ENCODE peak calls at places on chromosomes 7 and 10, in eight cellular contexts. H, S, C, W, A, J, D and K are unnamed samples.

GRCh38 chr7:64180989-64181388 is 26.0 kb upstream of the ZNF735 start:
- DNase-seq in H (no peak), S (no peak), C (no peak), W (no peak), A (peak; percentile 5), J (no peak), D (peak; percentile 42), K (no peak)

GRCh38 chr7:76131872-76132271 is 69.8 kb upstream of the SRRM3 start:
- DNase-seq in H (no peak), S (no peak), C (no peak), W (no peak), A (no peak), J (no peak), D (no peak), K (no peak)

GRCh38 chr7:28400838-28401360 is 11.4 kb upstream of the CREB5 start:
- DNase-seq in H (no peak), S (no peak), C (no peak), W (no peak), A (no peak), J (no peak), D (no peak), K (no peak)

GRCh38 chr7:41385996-41386395 is 316.9 kb downstream of the INHBA start:
- DNase-seq in H (no peak), S (no peak), C (peak; percentile 2), W (no peak), A (no peak), J (no peak), D (no peak), K (no peak)

GRCh38 chr7:24831240-24831639 is 74.0 kb upstream of the GSDME start:
- DNase-seq in H (no peak), S (no peak), C (peak; percentile 68), W (no peak), A (peak; percentile 39), J (no peak), D (no peak), K (no peak)

GRCh38 chr10:35191523-35191922 is 64.9 kb downstream of the CREM start:
- DNase-seq in H (no peak), S (no peak), C (peak; percentile 47), W (no peak), A (peak; percentile 28), J (no peak), D (no peak), K (no peak)

GRCh38 chr7:77326131-77326530 is 90.0 kb downstream of the GSAP start:
- DNase-seq in H (no peak), S (no peak), C (peak; percentile 59), W (no peak), A (peak; percentile 58), J (no peak), D (no peak), K (no peak)

GRCh38 chr10:114471906-114472873 is 67.9 kb upstream of the AFAP1L2 start:
- DNase-seq in H (no peak), S (no peak), C (no peak), W (peak; percentile 23), A (no peak), J (no peak), D (no peak), K (peak; percentile 91)

GRCh38 chr10:34756584-34756983 is 58.5 kb downstream of the PARD3 start:
- DNase-seq in H (no peak), S (no peak), C (no peak), W (no peak), A (no peak), J (no peak), D (no peak), K (no peak)

GRCh38 chr7:54960517-54960916 is 58.3 kb upstream of the EGFR start:
- DNase-seq in H (no peak), S (no peak), C (peak; percentile 61), W (no peak), A (peak; percentile 16), J (no peak), D (no peak), K (no peak)

GRCh38 chr10:48625013-48625412 is 20.1 kb upstream of the ARHGAP22 start:
- DNase-seq in H (no peak), S (no peak), C (peak; percentile 75), W (no peak), A (peak; percentile 53), J (no peak), D (no peak), K (no peak)

GRCh38 chr10:13520194-13520593 is 8.6 kb downstream of the BEND7 start:
- DNase-seq in H (no peak), S (no peak), C (no peak), W (no peak), A (no peak), J (no peak), D (no peak), K (no peak)

GRCh38 chr7:15839415-15840100 is 153.1 kb upstream of the MEOX2 start:
- DNase-seq in H (peak; percentile 69), S (no peak), C (no peak), W (no peak), A (peak; percentile 49), J (no peak), D (no peak), K (no peak)

GRCh38 chr7:73828107-73828803 is 2.5 kb upstream of the CLDN4 start:
- DNase-seq in H (no peak), S (peak; percentile 92), C (peak; percentile 64), W (peak; percentile 95), A (peak; percentile 28), J (no peak), D (peak; percentile 55), K (peak; percentile 99)

GRCh38 chr10:119268871-119269506 is 61.6 kb downstream of the GRK5 start:
- DNase-seq in H (no peak), S (no peak), C (peak; percentile 45), W (no peak), A (peak; percentile 40), J (no peak), D (peak; percentile 77), K (no peak)

GRCh38 chr10:132062641-132063390 is 2.9 kb upstream of the JAKMIP3 start:
- DNase-seq in H (peak; percentile 39), S (no peak), C (no peak), W (no peak), A (no peak), J (no peak), D (no peak), K (no peak)

GRCh38 chr7:29989257-29989995 is at the start of gene SCRN1:
- DNase-seq in H (peak; percentile 42), S (peak; percentile 72), C (peak; percentile 13), W (peak; percentile 43), A (peak; percentile 34), J (no peak), D (peak; percentile 33), K (peak; percentile 37)

GRCh38 chr10:115141254-115141653 is 48.1 kb downstream of the ATRNL1 start:
- DNase-seq in H (no peak), S (no peak), C (peak; percentile 12), W (no peak), A (peak; percentile 58), J (no peak), D (no peak), K (no peak)

GRCh38 chr7:99563650-99564049 is 5.2 kb downstream of the ZNF655 start:
- DNase-seq in H (no peak), S (no peak), C (peak; percentile 80), W (no peak), A (peak; percentile 77), J (peak; percentile 29), D (no peak), K (no peak)

GRCh38 chr10:72275351-72276012 is 1.8 kb downstream of the DDIT4 start:
- DNase-seq in H (peak; percentile 33), S (no peak), C (peak; percentile 34), W (no peak), A (peak; percentile 64), J (no peak), D (peak; percentile 44), K (peak; percentile 69)

GRCh38 chr7:158966780-158967390 is 110.5 kb downstream of the DYNC2I1 start:
- DNase-seq in H (no peak), S (no peak), C (no peak), W (no peak), A (no peak), J (no peak), D (no peak), K (no peak)

GRCh38 chr7:150941983-150942590 is 36.0 kb downstream of the KCNH2 start:
- DNase-seq in H (peak; percentile 73), S (peak; percentile 46), C (no peak), W (peak; percentile 39), A (no peak), J (no peak), D (peak; percentile 70), K (peak; percentile 76)

GRCh38 chr10:110171032-110171431 is 36.4 kb upstream of the MXI1 start:
- DNase-seq in H (no peak), S (no peak), C (no peak), W (no peak), A (no peak), J (no peak), D (no peak), K (no peak)

GRCh38 chr10:16597656-16598055 is 76.0 kb upstream of the C1QL3 start:
- DNase-seq in H (no peak), S (no peak), C (peak; percentile 34), W (no peak), A (peak; percentile 47), J (no peak), D (no peak), K (no peak)

GRCh38 chr7:43771128-43771527 is 12.6 kb downstream of the BLVRA start:
- DNase-seq in H (no peak), S (no peak), C (no peak), W (no peak), A (no peak), J (no peak), D (no peak), K (no peak)

GRCh38 chr7:128833148-128833938 is 3.1 kb downstream of the FLNC start:
- DNase-seq in H (peak; percentile 61), S (no peak), C (peak; percentile 88), W (no peak), A (peak; percentile 86), J (no peak), D (no peak), K (no peak)

GRCh38 chr10:3502606-3503005 is 282.4 kb downstream of the KLF6 start:
- DNase-seq in H (no peak), S (no peak), C (no peak), W (no peak), A (no peak), J (no peak), D (no peak), K (no peak)

GRCh38 chr10:13074562-13075451 is 25.2 kb upstream of the OPTN start:
- DNase-seq in H (peak; percentile 52), S (peak; percentile 67), C (peak; percentile 60), W (no peak), A (peak; percentile 81), J (peak; percentile 15), D (peak; percentile 76), K (peak; percentile 83)

GRCh38 chr10:79260803-79261740 is 86.2 kb upstream of the PPIF start:
- DNase-seq in H (no peak), S (peak; percentile 76), C (peak; percentile 80), W (peak; percentile 75), A (peak; percentile 59), J (no peak), D (no peak), K (peak; percentile 93)

GRCh38 chr10:117261501-117261900 is 20.6 kb downstream of the SLC18A2 start:
- DNase-seq in H (no peak), S (no peak), C (no peak), W (no peak), A (no peak), J (no peak), D (no peak), K (no peak)

GRCh38 chr10:50554381-50554994 is 69.3 kb downstream of the SGMS1 start:
- DNase-seq in H (no peak), S (peak; percentile 24), C (no peak), W (no peak), A (no peak), J (no peak), D (no peak), K (peak; percentile 38)

GRCh38 chr10:22570234-22570633 is 144.1 kb downstream of the PIP4K2A start:
- DNase-seq in H (no peak), S (no peak), C (no peak), W (no peak), A (no peak), J (no peak), D (no peak), K (no peak)

GRCh38 chr7:157685430-157686284 is 348.9 kb downstream of the DNAJB6 start:
- DNase-seq in H (no peak), S (no peak), C (no peak), W (no peak), A (no peak), J (no peak), D (no peak), K (no peak)